ENCODE peak calls at places on chromosome 6, in ten cellular contexts. One of them, this sample, is unnamed.
A peak's percentile ranks its signal among the peaks of the same experiment; 100 is the strongest.

GRCh38 chr6:150993253-150993652 is 127.8 kb downstream of the MTHFD1L start:
- DNase-seq in prostate gland: no peak
- DNase-seq in OCI-LY7: no peak
- DNase-seq in nephron progenitor cell: no peak
- DNase-seq in neural crest cell: no peak
- DNase-seq in spleen: no peak
- DNase-seq in kidney: no peak
- DNase-seq in lower leg skin: no peak
- DNase-seq in lower lobe of right lung: no peak
- DNase-seq in esophagus squamous epithelium: no peak
- DNase-seq in this sample: no peak

GRCh38 chr6:135606392-135606791 is 108.9 kb upstream of the AHI1 start:
- DNase-seq in prostate gland: no peak
- DNase-seq in OCI-LY7: no peak
- DNase-seq in nephron progenitor cell: no peak
- DNase-seq in neural crest cell: no peak
- DNase-seq in spleen: no peak
- DNase-seq in kidney: no peak
- DNase-seq in lower leg skin: no peak
- DNase-seq in lower lobe of right lung: no peak
- DNase-seq in esophagus squamous epithelium: no peak
- DNase-seq in this sample: no peak

GRCh38 chr6:109079981-109080380 is 14.7 kb downstream of the SESN1 start:
- DNase-seq in prostate gland: no peak
- DNase-seq in OCI-LY7: peak; percentile 70
- DNase-seq in nephron progenitor cell: no peak
- DNase-seq in neural crest cell: no peak
- DNase-seq in spleen: no peak
- DNase-seq in kidney: no peak
- DNase-seq in lower leg skin: no peak
- DNase-seq in lower lobe of right lung: no peak
- DNase-seq in esophagus squamous epithelium: no peak
- DNase-seq in this sample: no peak

GRCh38 chr6:161058746-161059145 is 67.2 kb downstream of the MAP3K4 start:
- DNase-seq in prostate gland: no peak
- DNase-seq in OCI-LY7: no peak
- DNase-seq in nephron progenitor cell: no peak
- DNase-seq in neural crest cell: no peak
- DNase-seq in spleen: no peak
- DNase-seq in kidney: no peak
- DNase-seq in lower leg skin: no peak
- DNase-seq in lower lobe of right lung: no peak
- DNase-seq in esophagus squamous epithelium: no peak
- DNase-seq in this sample: no peak

GRCh38 chr6:139060332-139060731 is 31.8 kb downstream of the ABRACL start:
- DNase-seq in prostate gland: no peak
- DNase-seq in OCI-LY7: no peak
- DNase-seq in nephron progenitor cell: no peak
- DNase-seq in neural crest cell: no peak
- DNase-seq in spleen: no peak
- DNase-seq in kidney: no peak
- DNase-seq in lower leg skin: no peak
- DNase-seq in lower lobe of right lung: no peak
- DNase-seq in esophagus squamous epithelium: no peak
- DNase-seq in this sample: no peak

GRCh38 chr6:37051138-37052026 is 45.9 kb downstream of the FGD2 start:
- DNase-seq in prostate gland: peak; percentile 86
- DNase-seq in OCI-LY7: peak; percentile 92
- DNase-seq in nephron progenitor cell: peak; percentile 95
- DNase-seq in neural crest cell: peak; percentile 94
- DNase-seq in spleen: peak; percentile 99
- DNase-seq in kidney: peak; percentile 96
- DNase-seq in lower leg skin: peak; percentile 78
- DNase-seq in lower lobe of right lung: peak; percentile 95
- DNase-seq in esophagus squamous epithelium: peak; percentile 37
- DNase-seq in this sample: peak; percentile 87

GRCh38 chr6:131134220-131134831 is 941 bp upstream of the AKAP7 start:
- DNase-seq in prostate gland: peak; percentile 38
- DNase-seq in OCI-LY7: no peak
- DNase-seq in nephron progenitor cell: no peak
- DNase-seq in neural crest cell: no peak
- DNase-seq in spleen: no peak
- DNase-seq in kidney: no peak
- DNase-seq in lower leg skin: no peak
- DNase-seq in lower lobe of right lung: no peak
- DNase-seq in esophagus squamous epithelium: no peak
- DNase-seq in this sample: no peak

GRCh38 chr6:45930419-45931059 is 85.1 kb downstream of the CLIC5 start:
- DNase-seq in prostate gland: peak; percentile 51
- DNase-seq in OCI-LY7: peak; percentile 51
- DNase-seq in nephron progenitor cell: peak; percentile 79
- DNase-seq in neural crest cell: peak; percentile 72
- DNase-seq in spleen: peak; percentile 80
- DNase-seq in kidney: peak; percentile 84
- DNase-seq in lower leg skin: peak; percentile 53
- DNase-seq in lower lobe of right lung: peak; percentile 70
- DNase-seq in esophagus squamous epithelium: no peak
- DNase-seq in this sample: peak; percentile 55

GRCh38 chr6:147716434-147716833 is 207.9 kb downstream of the SAMD5 start:
- DNase-seq in prostate gland: no peak
- DNase-seq in OCI-LY7: no peak
- DNase-seq in nephron progenitor cell: no peak
- DNase-seq in neural crest cell: no peak
- DNase-seq in spleen: no peak
- DNase-seq in kidney: no peak
- DNase-seq in lower leg skin: no peak
- DNase-seq in lower lobe of right lung: no peak
- DNase-seq in esophagus squamous epithelium: no peak
- DNase-seq in this sample: no peak

GRCh38 chr6:136643850-136644596 is 93.8 kb upstream of the MAP7 start:
- DNase-seq in prostate gland: peak; percentile 97
- DNase-seq in OCI-LY7: peak; percentile 81
- DNase-seq in nephron progenitor cell: peak; percentile 92
- DNase-seq in neural crest cell: peak; percentile 86
- DNase-seq in spleen: peak; percentile 90
- DNase-seq in kidney: peak; percentile 91
- DNase-seq in lower leg skin: peak; percentile 88
- DNase-seq in lower lobe of right lung: peak; percentile 90
- DNase-seq in esophagus squamous epithelium: peak; percentile 3
- DNase-seq in this sample: peak; percentile 100

GRCh38 chr6:22227824-22228610 is 68.8 kb downstream of the PRL start:
- DNase-seq in prostate gland: no peak
- DNase-seq in OCI-LY7: no peak
- DNase-seq in nephron progenitor cell: no peak
- DNase-seq in neural crest cell: no peak
- DNase-seq in spleen: no peak
- DNase-seq in kidney: no peak
- DNase-seq in lower leg skin: no peak
- DNase-seq in lower lobe of right lung: no peak
- DNase-seq in esophagus squamous epithelium: no peak
- DNase-seq in this sample: no peak

GRCh38 chr6:126721581-126722145 is 381.7 kb downstream of the CENPW start:
- DNase-seq in prostate gland: no peak
- DNase-seq in OCI-LY7: no peak
- DNase-seq in nephron progenitor cell: no peak
- DNase-seq in neural crest cell: no peak
- DNase-seq in spleen: no peak
- DNase-seq in kidney: no peak
- DNase-seq in lower leg skin: no peak
- DNase-seq in lower lobe of right lung: no peak
- DNase-seq in esophagus squamous epithelium: no peak
- DNase-seq in this sample: no peak

GRCh38 chr6:32845381-32845884 is 1.6 kb upstream of the PSMB8 start:
- DNase-seq in prostate gland: no peak
- DNase-seq in OCI-LY7: peak; percentile 60
- DNase-seq in nephron progenitor cell: no peak
- DNase-seq in neural crest cell: no peak
- DNase-seq in spleen: peak; percentile 87
- DNase-seq in kidney: no peak
- DNase-seq in lower leg skin: no peak
- DNase-seq in lower lobe of right lung: no peak
- DNase-seq in esophagus squamous epithelium: no peak
- DNase-seq in this sample: no peak

GRCh38 chr6:118283759-118284158 is 264.3 kb upstream of the PLN start:
- DNase-seq in prostate gland: peak; percentile 34
- DNase-seq in OCI-LY7: peak; percentile 52
- DNase-seq in nephron progenitor cell: peak; percentile 26
- DNase-seq in neural crest cell: peak; percentile 21
- DNase-seq in spleen: no peak
- DNase-seq in kidney: no peak
- DNase-seq in lower leg skin: no peak
- DNase-seq in lower lobe of right lung: no peak
- DNase-seq in esophagus squamous epithelium: no peak
- DNase-seq in this sample: no peak

GRCh38 chr6:118280210-118280609 is 267.9 kb upstream of the PLN start:
- DNase-seq in prostate gland: no peak
- DNase-seq in OCI-LY7: no peak
- DNase-seq in nephron progenitor cell: no peak
- DNase-seq in neural crest cell: no peak
- DNase-seq in spleen: no peak
- DNase-seq in kidney: no peak
- DNase-seq in lower leg skin: no peak
- DNase-seq in lower lobe of right lung: no peak
- DNase-seq in esophagus squamous epithelium: no peak
- DNase-seq in this sample: no peak

GRCh38 chr6:118277631-118278030 is 270.5 kb upstream of the PLN start:
- DNase-seq in prostate gland: no peak
- DNase-seq in OCI-LY7: no peak
- DNase-seq in nephron progenitor cell: no peak
- DNase-seq in neural crest cell: no peak
- DNase-seq in spleen: no peak
- DNase-seq in kidney: no peak
- DNase-seq in lower leg skin: no peak
- DNase-seq in lower lobe of right lung: no peak
- DNase-seq in esophagus squamous epithelium: no peak
- DNase-seq in this sample: no peak

GRCh38 chr6:118284736-118285360 is 263.2 kb upstream of the PLN start:
- DNase-seq in prostate gland: no peak
- DNase-seq in OCI-LY7: no peak
- DNase-seq in nephron progenitor cell: no peak
- DNase-seq in neural crest cell: no peak
- DNase-seq in spleen: no peak
- DNase-seq in kidney: no peak
- DNase-seq in lower leg skin: no peak
- DNase-seq in lower lobe of right lung: no peak
- DNase-seq in esophagus squamous epithelium: no peak
- DNase-seq in this sample: no peak

DNA sequence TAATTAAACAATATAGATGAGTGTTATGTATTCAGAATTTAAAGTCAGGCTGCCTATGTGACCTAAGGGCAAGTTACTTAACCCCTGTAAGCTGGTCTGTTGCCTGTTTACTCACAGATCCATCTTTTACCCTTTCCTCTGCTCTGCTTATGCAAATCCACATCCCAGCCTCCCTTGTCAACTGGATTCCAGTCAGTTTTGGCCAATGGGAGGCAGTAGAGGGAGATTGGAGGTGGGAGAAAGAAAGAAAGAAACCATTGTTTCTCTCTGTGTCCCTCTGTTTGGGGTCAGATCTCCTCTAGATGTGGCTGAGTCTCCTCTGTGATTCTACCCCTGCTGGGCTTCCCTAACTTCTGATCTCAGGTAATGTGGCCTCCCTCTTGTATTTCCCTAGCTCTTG is 266.8 kb upstream of the PLN start:
- DNase-seq in prostate gland: no peak
- DNase-seq in OCI-LY7: no peak
- DNase-seq in nephron progenitor cell: no peak
- DNase-seq in neural crest cell: no peak
- DNase-seq in spleen: no peak
- DNase-seq in kidney: no peak
- DNase-seq in lower leg skin: no peak
- DNase-seq in lower lobe of right lung: no peak
- DNase-seq in esophagus squamous epithelium: no peak
- DNase-seq in this sample: no peak
- TF ChIP-seq CTCF in prostate gland: no peak
- TF ChIP-seq CTCF in OCI-LY7: no peak
- TF ChIP-seq CTCF in nephron progenitor cell: no peak
- TF ChIP-seq CTCF in neural crest cell: no peak
- TF ChIP-seq CTCF in spleen: no peak
- TF ChIP-seq CTCF in kidney: no peak
- TF ChIP-seq CTCF in lower leg skin: no peak
- TF ChIP-seq CTCF in lower lobe of right lung: no peak
- TF ChIP-seq CTCF in esophagus squamous epithelium: no peak
- TF ChIP-seq CTCF in this sample: no peak

GRCh38 chr6:144321839-144322591 is 36.9 kb downstream of the UTRN start:
- DNase-seq in prostate gland: no peak
- DNase-seq in OCI-LY7: no peak
- DNase-seq in nephron progenitor cell: no peak
- DNase-seq in neural crest cell: no peak
- DNase-seq in spleen: no peak
- DNase-seq in kidney: no peak
- DNase-seq in lower leg skin: no peak
- DNase-seq in lower lobe of right lung: no peak
- DNase-seq in esophagus squamous epithelium: no peak
- DNase-seq in this sample: no peak
- TF ChIP-seq CTCF in prostate gland: no peak
- TF ChIP-seq CTCF in OCI-LY7: no peak
- TF ChIP-seq CTCF in nephron progenitor cell: no peak
- TF ChIP-seq CTCF in neural crest cell: no peak
- TF ChIP-seq CTCF in spleen: no peak
- TF ChIP-seq CTCF in kidney: no peak
- TF ChIP-seq CTCF in lower leg skin: no peak
- TF ChIP-seq CTCF in lower lobe of right lung: no peak
- TF ChIP-seq CTCF in esophagus squamous epithelium: no peak
- TF ChIP-seq CTCF in this sample: no peak

GRCh38 chr6:34027939-34028441 is 117.9 kb downstream of the GRM4 start:
- DNase-seq in prostate gland: no peak
- DNase-seq in OCI-LY7: no peak
- DNase-seq in nephron progenitor cell: no peak
- DNase-seq in neural crest cell: no peak
- DNase-seq in spleen: no peak
- DNase-seq in kidney: peak; percentile 60
- DNase-seq in lower leg skin: no peak
- DNase-seq in lower lobe of right lung: no peak
- DNase-seq in esophagus squamous epithelium: no peak
- DNase-seq in this sample: no peak
- TF ChIP-seq CTCF in prostate gland: no peak
- TF ChIP-seq CTCF in OCI-LY7: no peak
- TF ChIP-seq CTCF in nephron progenitor cell: peak; percentile 43
- TF ChIP-seq CTCF in neural crest cell: peak; percentile 4
- TF ChIP-seq CTCF in spleen: peak; percentile 22
- TF ChIP-seq CTCF in kidney: no peak
- TF ChIP-seq CTCF in lower leg skin: no peak
- TF ChIP-seq CTCF in lower lobe of right lung: peak; percentile 20
- TF ChIP-seq CTCF in esophagus squamous epithelium: no peak
- TF ChIP-seq CTCF in this sample: no peak

GRCh38 chr6:119686240-119686639 is 336.7 kb upstream of the MAN1A1 start:
- DNase-seq in prostate gland: no peak
- DNase-seq in OCI-LY7: no peak
- DNase-seq in nephron progenitor cell: no peak
- DNase-seq in neural crest cell: no peak
- DNase-seq in spleen: no peak
- DNase-seq in kidney: no peak
- DNase-seq in lower leg skin: no peak
- DNase-seq in lower lobe of right lung: no peak
- DNase-seq in esophagus squamous epithelium: no peak
- DNase-seq in this sample: no peak

GRCh38 chr6:119683022-119683421 is 333.5 kb upstream of the MAN1A1 start:
- DNase-seq in prostate gland: no peak
- DNase-seq in OCI-LY7: no peak
- DNase-seq in nephron progenitor cell: no peak
- DNase-seq in neural crest cell: no peak
- DNase-seq in spleen: no peak
- DNase-seq in kidney: no peak
- DNase-seq in lower leg skin: no peak
- DNase-seq in lower lobe of right lung: no peak
- DNase-seq in esophagus squamous epithelium: no peak
- DNase-seq in this sample: no peak

GRCh38 chr6:119686644-119687043 is 337.1 kb upstream of the MAN1A1 start:
- DNase-seq in prostate gland: no peak
- DNase-seq in OCI-LY7: no peak
- DNase-seq in nephron progenitor cell: no peak
- DNase-seq in neural crest cell: no peak
- DNase-seq in spleen: no peak
- DNase-seq in kidney: no peak
- DNase-seq in lower leg skin: no peak
- DNase-seq in lower lobe of right lung: no peak
- DNase-seq in esophagus squamous epithelium: no peak
- DNase-seq in this sample: no peak
- TF ChIP-seq CTCF in prostate gland: no peak
- TF ChIP-seq CTCF in OCI-LY7: no peak
- TF ChIP-seq CTCF in nephron progenitor cell: no peak
- TF ChIP-seq CTCF in neural crest cell: no peak
- TF ChIP-seq CTCF in spleen: no peak
- TF ChIP-seq CTCF in kidney: no peak
- TF ChIP-seq CTCF in lower leg skin: no peak
- TF ChIP-seq CTCF in lower lobe of right lung: no peak
- TF ChIP-seq CTCF in esophagus squamous epithelium: no peak
- TF ChIP-seq CTCF in this sample: no peak

This sample was measured in omental fat pad.